ENCODE peak calls at places on chromosome X, in nine cellular contexts. B, X, M, Z, I, C, L, G and S are unnamed samples.

GRCh38 chrX:133633162-133633561 is 217.9 kb upstream of the GPC4 start:
- DNase-seq in Z (no peak), C (no peak), B (no peak), L (no peak), X (no peak), I (no peak), M (no peak), G (no peak), S (no peak)

GRCh38 chrX:39577976-39578962 is 519.5 kb downstream of the BCOR start:
- DNase-seq in B (no peak), Z (no peak), G (peak; percentile 17), I (no peak), L (peak; percentile 12), X (no peak), C (peak; percentile 15), M (no peak), S (no peak)

GRCh38 chrX:54042609-54043010 is 1.7 kb downstream of the PHF8 start:
- DNase-seq in C (no peak), I (peak; percentile 21), Z (peak; percentile 41), M (peak; percentile 50), G (peak; percentile 25), L (peak; percentile 25), X (peak; percentile 59), B (no peak), S (no peak)

GRCh38 chrX:139929876-139930275 is 3.0 kb downstream of the ATP11C start:
- DNase-seq in L (no peak), I (no peak), M (no peak), Z (no peak), G (no peak), X (no peak), C (no peak), B (no peak), S (no peak)

GRCh38 chrX:40303256-40304077 is 205.7 kb upstream of the BCOR start:
- DNase-seq in X (no peak), M (no peak), B (no peak), I (no peak), Z (no peak), L (no peak), C (no peak), G (no peak), S (no peak)

GRCh38 chrX:8090906-8091305 is 80.2 kb downstream of the VCX2 start:
- DNase-seq in I (no peak), C (no peak), M (no peak), G (no peak), L (no peak), X (no peak), B (no peak), Z (no peak), S (no peak)

GRCh38 chrX:20116087-20116574 is 576 bp downstream of the MAP7D2 start:
- DNase-seq in G (no peak), X (peak; percentile 33), C (no peak), I (no peak), B (no peak), L (no peak), M (no peak), Z (no peak), S (no peak)

GRCh38 chrX:30373479-30373878 is 64.3 kb upstream of the NR0B1 start:
- DNase-seq in M (no peak), G (no peak), X (no peak), B (no peak), L (no peak), Z (no peak), C (no peak), I (no peak), S (no peak)

GRCh38 chrX:78092296-78092695 is 11.8 kb upstream of the PGK1 start:
- DNase-seq in Z (no peak), C (no peak), G (no peak), L (no peak), M (no peak), B (peak; percentile 37), I (no peak), X (peak; percentile 73), S (no peak)

GRCh38 chrX:6981718-6982406 is 165.7 kb upstream of the STS start:
- DNase-seq in C (no peak), M (no peak), B (no peak), G (no peak), I (no peak), X (no peak), L (no peak), Z (no peak), S (no peak)

GRCh38 chrX:105564536-105564935 is 257.8 kb upstream of the NRK start:
- DNase-seq in Z (no peak), C (no peak), L (no peak), X (no peak), B (peak; percentile 16), G (no peak), M (no peak), I (no peak), S (no peak)

GRCh38 chrX:18701621-18702361 is 5.7 kb upstream of the PPEF1 start:
- DNase-seq in L (no peak), Z (peak; percentile 47), X (no peak), M (no peak), G (peak; percentile 17), I (no peak), C (peak; percentile 15), B (no peak), S (no peak)

GRCh38 chrX:40062525-40063193 is 35.1 kb downstream of the BCOR start:
- DNase-seq in G (no peak), I (no peak), C (no peak), Z (no peak), L (no peak), B (no peak), M (no peak), X (no peak), S (no peak)

GRCh38 chrX:79231662-79232061 is 87.2 kb downstream of the GPR174 start:
- DNase-seq in M (no peak), C (no peak), B (no peak), Z (no peak), I (no peak), G (no peak), L (no peak), X (no peak), S (no peak)

GRCh38 chrX:151870603-151871002 is 42.1 kb upstream of the MAGEA4 start:
- DNase-seq in C (no peak), I (no peak), L (no peak), M (no peak), Z (no peak), B (peak; percentile 55), X (no peak), G (no peak), S (no peak)

GRCh38 chrX:623599-624323 is 6.8 kb upstream of the SHOX start:
- DNase-seq in X (peak; percentile 80), L (no peak), C (no peak), Z (no peak), I (no peak), M (no peak), B (no peak), G (no peak), S (no peak)

GRCh38 chrX:111145878-111146277 is 49.9 kb downstream of the PAK3 start:
- DNase-seq in M (no peak), B (no peak), C (no peak), I (no peak), X (no peak), G (no peak), L (no peak), Z (no peak), S (no peak)

GRCh38 chrX:119118780-119119395 is 8.7 kb downstream of the KIAA1210 start:
- DNase-seq in G (peak; percentile 26), B (no peak), C (peak; percentile 14), M (peak; percentile 49), Z (peak; percentile 58), X (peak; percentile 59), L (peak; percentile 44), I (peak; percentile 15), S (no peak)

GRCh38 chrX:30653415-30654131 is at the start of gene GK:
- DNase-seq in Z (peak; percentile 36), B (no peak), L (peak; percentile 5), X (peak; percentile 28), C (no peak), I (peak; percentile 1), G (peak; percentile 15), M (peak; percentile 59), S (peak; percentile 3)

GRCh38 chrX:11393949-11394654 is 100.9 kb downstream of the AMELX start:
- DNase-seq in G (no peak), C (no peak), B (no peak), M (no peak), L (no peak), I (no peak), X (no peak), Z (no peak), S (no peak)

GRCh38 chrX:15298201-15298600 is 17.2 kb downstream of the ASB11 start:
- DNase-seq in B (no peak), I (no peak), G (no peak), M (no peak), C (no peak), Z (no peak), X (no peak), L (no peak), S (no peak)
- H3K27ac ChIP-seq in B (no peak overlapping the region), I (no peak overlapping the region), G (peak overlapping the region; percentile 85), M (peak overlapping the region; percentile 8), C (peak overlapping the region; percentile 30), Z (peak overlapping the region; percentile 75), X (no peak overlapping the region), L (no peak overlapping the region), S (no peak overlapping the region)

GRCh38 chrX:46681849-46682248 is 77.1 kb downstream of the SLC9A7 start:
- DNase-seq in B (no peak), Z (no peak), M (no peak), X (no peak), C (no peak), G (no peak), I (no peak), L (no peak), S (no peak)
- H3K27ac ChIP-seq in B (no peak overlapping the region), Z (no peak overlapping the region), M (no peak overlapping the region), X (no peak overlapping the region), C (no peak overlapping the region), G (no peak overlapping the region), I (no peak overlapping the region), L (no peak overlapping the region), S (no peak overlapping the region)

DNA sequence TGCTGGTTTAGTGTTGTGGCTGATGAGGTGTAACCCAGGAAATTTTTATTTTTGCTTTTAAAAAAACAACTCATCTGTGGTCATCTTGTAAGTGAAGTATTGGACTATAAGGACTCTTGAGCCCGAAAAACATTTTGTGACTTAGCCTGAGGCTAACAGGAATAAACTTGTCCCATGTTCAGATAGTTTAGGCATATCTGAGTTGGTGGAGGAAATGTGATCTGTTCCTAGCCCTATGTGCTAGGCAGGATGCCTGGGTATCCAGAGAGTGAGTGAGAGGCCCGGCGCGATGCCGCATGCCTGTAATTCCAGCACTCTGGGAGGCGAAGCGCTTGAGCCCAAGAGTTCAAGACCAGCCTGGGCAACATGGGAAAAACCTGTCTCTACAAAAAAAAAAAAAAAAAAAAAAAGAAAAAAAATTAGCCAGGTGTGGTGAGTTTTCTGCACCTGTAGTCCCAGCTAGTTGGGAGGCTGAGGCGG is 3.7 kb downstream of the SMS start:
- DNase-seq in M (no peak), X (peak; percentile 52), G (no peak), B (no peak), L (no peak), Z (no peak), C (no peak), I (no peak), S (no peak)
- H3K27ac ChIP-seq in M (no peak overlapping the region), X (no peak overlapping the region), G (peak overlapping the region; percentile 52), B (peak overlapping the region; percentile 81), L (no peak overlapping the region), Z (no peak overlapping the region), C (peak overlapping the region; percentile 20), I (no peak overlapping the region), S (no peak overlapping the region)

GRCh38 chrX:103741879-103742278 is 31.2 kb downstream of the TMEM31 start:
- DNase-seq in C (no peak), I (no peak), B (no peak), M (no peak), G (no peak), Z (no peak), X (no peak), L (no peak), S (no peak)
- H3K27ac ChIP-seq in C (no peak overlapping the region), I (no peak overlapping the region), B (no peak overlapping the region), M (no peak overlapping the region), G (no peak overlapping the region), Z (no peak overlapping the region), X (peak overlapping the region; percentile 97), L (no peak overlapping the region), S (no peak overlapping the region)